ENCODE peak calls at places on chromosomes 1 and 21, in eight cellular contexts. Z, Q, C, D, H, W, S and F are unnamed samples.

GRCh38 chr1:223733898-223734852 is 21.8 kb downstream of the CAPN2 start:
- DNase-seq in H (no peak), S (no peak), D (no peak), Z (no peak), C (peak; percentile 63), Q (no peak), W (no peak), F (no peak)

GRCh38 chr21:36613554-36613953 is 85.4 kb upstream of the SIM2 start:
- DNase-seq in D (no peak), S (no peak), H (no peak), Q (no peak), C (no peak), Z (no peak), W (no peak), F (no peak)

GRCh38 chr1:234941711-234942320 is 186.8 kb downstream of the TOMM20 start:
- DNase-seq in Z (no peak), Q (no peak), D (no peak), S (no peak), W (no peak), H (no peak), C (no peak), F (no peak)

GRCh38 chr21:42614811-42615342 is 38.5 kb upstream of the PDE9A start:
- DNase-seq in S (no peak), C (no peak), H (peak; percentile 31), W (no peak), Q (peak; percentile 71), Z (no peak), D (no peak), F (no peak)

GRCh38 chr1:240322943-240323342 is 231.3 kb downstream of the FMN2 start:
- DNase-seq in W (no peak), H (no peak), S (no peak), Z (no peak), Q (no peak), D (no peak), C (no peak), F (no peak)

GRCh38 chr1:159828916-159829634 is 2.4 kb downstream of the SLAMF8 start:
- DNase-seq in D (peak; percentile 51), H (no peak), Q (no peak), Z (peak; percentile 54), C (peak; percentile 29), W (peak; percentile 59), S (no peak), F (peak; percentile 25)

GRCh38 chr1:54229281-54229891 is 29.4 kb downstream of the MRPL37 start:
- DNase-seq in H (no peak), W (no peak), Q (peak; percentile 54), C (no peak), D (no peak), S (no peak), Z (no peak), F (no peak)

GRCh38 chr1:2098301-2098698 is 48.1 kb downstream of the PRKCZ start:
- DNase-seq in Z (no peak), D (no peak), H (no peak), Q (no peak), C (no peak), W (no peak), S (no peak), F (no peak)